ENCODE peak calls at places on chromosomes 4 and X, in nine cellular contexts. One of them, this sample, is unnamed.

GRCh38 chrX:46665232-46666162 is 91.9 kb downstream of the CHST7 start:
- DNase-seq in body of pancreas: no peak
- DNase-seq in adrenal gland: no peak
- DNase-seq in suprapubic skin: no peak
- DNase-seq in breast epithelium: no peak
- DNase-seq in spleen: no peak
- DNase-seq in IMR-90: peak
- DNase-seq in vagina: no peak
- DNase-seq in esophagus muscularis mucosa: no peak
- DNase-seq in this sample: no peak

GRCh38 chr4:80069837-80070788 is 2.9 kb downstream of the ANTXR2 start:
- DNase-seq in body of pancreas: no peak
- DNase-seq in adrenal gland: no peak
- DNase-seq in suprapubic skin: no peak
- DNase-seq in breast epithelium: no peak
- DNase-seq in spleen: no peak
- DNase-seq in IMR-90: peak
- DNase-seq in vagina: no peak
- DNase-seq in esophagus muscularis mucosa: no peak
- DNase-seq in this sample: no peak

GRCh38 chr4:155532373-155532772 is 134.3 kb upstream of the GUCY1A1 start:
- DNase-seq in body of pancreas: no peak
- DNase-seq in adrenal gland: no peak
- DNase-seq in suprapubic skin: no peak
- DNase-seq in breast epithelium: no peak
- DNase-seq in spleen: no peak
- DNase-seq in IMR-90: no peak
- DNase-seq in vagina: no peak
- DNase-seq in esophagus muscularis mucosa: no peak
- DNase-seq in this sample: no peak

GRCh38 chrX:790031-790430 is 159.4 kb downstream of the SHOX start:
- DNase-seq in body of pancreas: no peak
- DNase-seq in adrenal gland: no peak
- DNase-seq in suprapubic skin: no peak
- DNase-seq in breast epithelium: no peak
- DNase-seq in spleen: no peak
- DNase-seq in IMR-90: no peak
- DNase-seq in vagina: peak
- DNase-seq in esophagus muscularis mucosa: no peak
- DNase-seq in this sample: no peak

GRCh38 chrX:13046035-13046851 is 1.8 kb upstream of the FAM9C start:
- DNase-seq in body of pancreas: no peak
- DNase-seq in adrenal gland: no peak
- DNase-seq in suprapubic skin: no peak
- DNase-seq in breast epithelium: no peak
- DNase-seq in spleen: no peak
- DNase-seq in IMR-90: no peak
- DNase-seq in vagina: no peak
- DNase-seq in esophagus muscularis mucosa: no peak
- DNase-seq in this sample: no peak

GRCh38 chr4:94814237-94814636 is 56.5 kb downstream of the BMPR1B start:
- DNase-seq in body of pancreas: no peak
- DNase-seq in adrenal gland: no peak
- DNase-seq in suprapubic skin: no peak
- DNase-seq in breast epithelium: no peak
- DNase-seq in spleen: no peak
- DNase-seq in IMR-90: peak
- DNase-seq in vagina: no peak
- DNase-seq in esophagus muscularis mucosa: no peak
- DNase-seq in this sample: no peak

GRCh38 chr4:46392421-46392820 is 2.5 kb upstream of the GABRA2 start:
- DNase-seq in body of pancreas: no peak
- DNase-seq in adrenal gland: no peak
- DNase-seq in suprapubic skin: no peak
- DNase-seq in breast epithelium: no peak
- DNase-seq in spleen: no peak
- DNase-seq in IMR-90: peak
- DNase-seq in vagina: no peak
- DNase-seq in esophagus muscularis mucosa: no peak
- DNase-seq in this sample: no peak

GRCh38 chrX:19958530-19959486 is 32.1 kb downstream of the BCLAF3 start:
- DNase-seq in body of pancreas: no peak
- DNase-seq in adrenal gland: no peak
- DNase-seq in suprapubic skin: no peak
- DNase-seq in breast epithelium: no peak
- DNase-seq in spleen: no peak
- DNase-seq in IMR-90: peak
- DNase-seq in vagina: no peak
- DNase-seq in esophagus muscularis mucosa: no peak
- DNase-seq in this sample: no peak

GRCh38 chrX:154353172-154353843 is 21.1 kb downstream of the FLNA start:
- DNase-seq in body of pancreas: no peak
- DNase-seq in adrenal gland: no peak
- DNase-seq in suprapubic skin: no peak
- DNase-seq in breast epithelium: no peak
- DNase-seq in spleen: no peak
- DNase-seq in IMR-90: no peak
- DNase-seq in vagina: no peak
- DNase-seq in esophagus muscularis mucosa: no peak
- DNase-seq in this sample: no peak

GRCh38 chr4:184536070-184536880 is 61.9 kb upstream of the IRF2 start:
- DNase-seq in body of pancreas: no peak
- DNase-seq in adrenal gland: no peak
- DNase-seq in suprapubic skin: no peak
- DNase-seq in breast epithelium: no peak
- DNase-seq in spleen: no peak
- DNase-seq in IMR-90: no peak
- DNase-seq in vagina: no peak
- DNase-seq in esophagus muscularis mucosa: peak
- DNase-seq in this sample: no peak

GRCh38 chr4:41590591-41590990 is 52.6 kb downstream of the LIMCH1 start:
- DNase-seq in body of pancreas: peak
- DNase-seq in adrenal gland: no peak
- DNase-seq in suprapubic skin: no peak
- DNase-seq in breast epithelium: peak
- DNase-seq in spleen: no peak
- DNase-seq in IMR-90: no peak
- DNase-seq in vagina: no peak
- DNase-seq in esophagus muscularis mucosa: peak
- DNase-seq in this sample: peak

GRCh38 chrX:17030580-17031285 is 84.3 kb downstream of the REPS2 start:
- DNase-seq in body of pancreas: no peak
- DNase-seq in adrenal gland: no peak
- DNase-seq in suprapubic skin: no peak
- DNase-seq in breast epithelium: no peak
- DNase-seq in spleen: no peak
- DNase-seq in IMR-90: no peak
- DNase-seq in vagina: no peak
- DNase-seq in esophagus muscularis mucosa: no peak
- DNase-seq in this sample: no peak

GRCh38 chrX:155767101-155767878 is 113.9 kb upstream of the VAMP7 start:
- DNase-seq in body of pancreas: peak
- DNase-seq in adrenal gland: peak
- DNase-seq in suprapubic skin: no peak
- DNase-seq in breast epithelium: peak
- DNase-seq in spleen: no peak
- DNase-seq in IMR-90: peak
- DNase-seq in vagina: no peak
- DNase-seq in esophagus muscularis mucosa: no peak
- DNase-seq in this sample: peak

GRCh38 chr4:24240655-24241054 is 343.7 kb downstream of the DHX15 start:
- DNase-seq in body of pancreas: no peak
- DNase-seq in adrenal gland: no peak
- DNase-seq in suprapubic skin: no peak
- DNase-seq in breast epithelium: no peak
- DNase-seq in spleen: no peak
- DNase-seq in IMR-90: no peak
- DNase-seq in vagina: no peak
- DNase-seq in esophagus muscularis mucosa: no peak
- DNase-seq in this sample: no peak

GRCh38 chrX:130039847-130040246 is 57.4 kb downstream of the BCORL1 start:
- DNase-seq in body of pancreas: no peak
- DNase-seq in adrenal gland: peak
- DNase-seq in suprapubic skin: no peak
- DNase-seq in breast epithelium: no peak
- DNase-seq in spleen: no peak
- DNase-seq in IMR-90: no peak
- DNase-seq in vagina: no peak
- DNase-seq in esophagus muscularis mucosa: no peak
- DNase-seq in this sample: no peak

GRCh38 chrX:49122499-49122898 is 1.0 kb downstream of the GPKOW start:
- DNase-seq in body of pancreas: no peak
- DNase-seq in adrenal gland: no peak
- DNase-seq in suprapubic skin: no peak
- DNase-seq in breast epithelium: no peak
- DNase-seq in spleen: no peak
- DNase-seq in IMR-90: no peak
- DNase-seq in vagina: no peak
- DNase-seq in esophagus muscularis mucosa: no peak
- DNase-seq in this sample: no peak

GRCh38 chr4:185737489-185738037 is 74.4 kb downstream of the SORBS2 start:
- DNase-seq in body of pancreas: no peak
- DNase-seq in adrenal gland: no peak
- DNase-seq in suprapubic skin: no peak
- DNase-seq in breast epithelium: no peak
- DNase-seq in spleen: no peak
- DNase-seq in IMR-90: no peak
- DNase-seq in vagina: no peak
- DNase-seq in esophagus muscularis mucosa: peak
- DNase-seq in this sample: no peak

GRCh38 chr4:1015179-1015578 is 3.8 kb downstream of the FGFRL1 start:
- DNase-seq in body of pancreas: no peak
- DNase-seq in adrenal gland: no peak
- DNase-seq in suprapubic skin: no peak
- DNase-seq in breast epithelium: no peak
- DNase-seq in spleen: no peak
- DNase-seq in IMR-90: no peak
- DNase-seq in vagina: no peak
- DNase-seq in esophagus muscularis mucosa: no peak
- DNase-seq in this sample: no peak
- TF ChIP-seq CTCF in body of pancreas: no peak
- TF ChIP-seq CTCF in adrenal gland: no peak
- TF ChIP-seq CTCF in suprapubic skin: no peak
- TF ChIP-seq CTCF in breast epithelium: no peak
- TF ChIP-seq CTCF in spleen: no peak
- TF ChIP-seq CTCF in IMR-90: no peak
- TF ChIP-seq CTCF in vagina: no peak
- TF ChIP-seq CTCF in esophagus muscularis mucosa: no peak
- TF ChIP-seq CTCF in this sample: no peak

GRCh38 chrX:135531813-135532212 is 11.4 kb downstream of the INTS6L start:
- DNase-seq in body of pancreas: no peak
- DNase-seq in adrenal gland: no peak
- DNase-seq in suprapubic skin: no peak
- DNase-seq in breast epithelium: no peak
- DNase-seq in spleen: no peak
- DNase-seq in IMR-90: no peak
- DNase-seq in vagina: no peak
- DNase-seq in esophagus muscularis mucosa: no peak
- DNase-seq in this sample: no peak
- H3K27ac ChIP-seq in body of pancreas: no peak
- H3K27ac ChIP-seq in adrenal gland: no peak
- H3K27ac ChIP-seq in suprapubic skin: no peak
- H3K27ac ChIP-seq in breast epithelium: peak
- H3K27ac ChIP-seq in spleen: no peak
- H3K27ac ChIP-seq in IMR-90: no peak
- H3K27ac ChIP-seq in vagina: no peak
- H3K27ac ChIP-seq in esophagus muscularis mucosa: no peak
- H3K27ac ChIP-seq in this sample: no peak

DNA sequence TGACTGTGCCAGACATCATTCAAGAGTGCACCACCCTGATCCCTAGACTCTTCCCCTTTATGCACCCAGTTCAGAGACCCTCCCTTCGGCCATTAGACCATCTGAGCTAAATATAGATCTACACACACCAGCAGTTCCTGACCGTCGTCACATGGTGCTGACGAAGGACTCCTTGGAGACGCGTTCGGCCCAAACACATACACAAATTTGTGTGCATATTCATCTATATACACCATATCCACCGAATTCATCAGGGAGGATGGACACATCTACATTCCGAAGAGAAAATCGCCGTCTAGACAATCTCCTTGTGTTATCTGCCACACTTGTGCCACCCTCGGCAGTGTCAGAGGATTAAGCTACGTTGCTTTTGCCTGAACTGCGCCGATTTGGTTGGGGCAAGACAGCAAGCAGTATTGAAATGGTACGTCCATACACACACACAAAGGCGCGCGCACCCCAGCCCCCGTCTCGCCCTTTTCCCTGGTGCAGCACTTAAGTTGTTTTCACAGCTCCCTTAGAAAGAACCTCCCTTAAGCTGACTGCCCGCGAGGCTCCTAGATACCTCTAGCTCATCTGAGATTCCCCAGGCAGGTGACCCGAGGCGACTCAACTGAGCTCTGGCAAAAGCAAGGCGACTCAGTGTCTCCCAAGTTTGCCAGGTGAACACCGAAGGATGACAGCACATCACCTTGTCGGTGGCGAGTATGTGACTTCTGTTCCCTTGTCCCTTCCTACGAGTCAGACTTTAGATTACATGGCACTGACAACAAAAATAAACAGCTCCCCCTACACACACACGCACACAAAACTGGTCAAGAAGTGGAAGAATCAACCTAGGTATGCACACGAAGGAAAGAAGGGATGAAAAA is 1.0 kb downstream of the RASGEF1B start:
- DNase-seq in body of pancreas: peak
- DNase-seq in adrenal gland: peak
- DNase-seq in suprapubic skin: peak
- DNase-seq in breast epithelium: peak
- DNase-seq in spleen: peak
- DNase-seq in IMR-90: no peak
- DNase-seq in vagina: no peak
- DNase-seq in esophagus muscularis mucosa: no peak
- DNase-seq in this sample: peak
- TF ChIP-seq POLR2A in body of pancreas: peak
- TF ChIP-seq POLR2A in adrenal gland: peak
- TF ChIP-seq POLR2A in suprapubic skin: no peak
- TF ChIP-seq POLR2A in breast epithelium: no peak
- TF ChIP-seq POLR2A in spleen: no peak
- TF ChIP-seq POLR2A in IMR-90: no peak
- TF ChIP-seq POLR2A in vagina: no peak
- TF ChIP-seq POLR2A in esophagus muscularis mucosa: peak
- TF ChIP-seq POLR2A in this sample: no peak

DNA sequence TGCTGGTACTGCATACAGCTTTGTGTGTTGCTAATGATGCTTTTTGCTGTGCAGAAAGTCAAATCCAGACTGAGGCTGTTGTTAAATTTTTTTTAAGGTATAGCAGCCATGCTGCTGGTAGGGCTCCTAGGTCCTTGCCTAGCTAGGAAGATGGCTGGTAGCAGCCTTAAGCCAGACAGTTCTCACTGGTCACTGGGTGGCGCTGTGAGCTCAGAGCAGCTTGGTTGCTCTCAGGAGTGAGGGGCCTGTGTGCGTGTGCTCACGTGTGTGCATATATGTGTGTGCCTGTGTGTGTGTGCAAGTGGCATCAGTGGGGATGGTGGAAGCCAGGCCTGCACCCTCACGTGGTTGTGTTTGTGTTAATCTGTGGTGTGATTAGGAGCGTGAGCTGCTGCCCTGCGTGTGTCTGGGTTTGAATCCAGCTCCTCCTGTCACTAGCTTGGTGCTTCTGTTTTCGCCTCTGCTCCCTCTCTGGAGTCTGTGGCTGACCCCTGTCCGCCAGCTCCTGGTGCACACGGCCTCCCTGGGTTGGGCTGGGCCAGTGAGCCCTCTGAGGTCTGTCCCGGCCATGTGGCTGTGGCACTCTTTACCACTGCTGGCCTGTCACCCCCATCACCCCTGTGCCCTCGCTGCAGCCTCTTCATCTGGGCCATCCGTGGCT is 46.1 kb downstream of the SORCS2 start:
- DNase-seq in body of pancreas: no peak
- DNase-seq in adrenal gland: no peak
- DNase-seq in suprapubic skin: no peak
- DNase-seq in breast epithelium: no peak
- DNase-seq in spleen: no peak
- DNase-seq in IMR-90: no peak
- DNase-seq in vagina: no peak
- DNase-seq in esophagus muscularis mucosa: no peak
- DNase-seq in this sample: no peak
- TF ChIP-seq CTCF in body of pancreas: no peak
- TF ChIP-seq CTCF in adrenal gland: peak
- TF ChIP-seq CTCF in suprapubic skin: no peak
- TF ChIP-seq CTCF in breast epithelium: no peak
- TF ChIP-seq CTCF in spleen: no peak
- TF ChIP-seq CTCF in IMR-90: peak
- TF ChIP-seq CTCF in vagina: no peak
- TF ChIP-seq CTCF in esophagus muscularis mucosa: no peak
- TF ChIP-seq CTCF in this sample: no peak

This sample was measured in thyroid gland.